ENCODE peak calls at places on chromosomes 7 and 10, in five cellular contexts. C is H1, T is A549, I is K562, M is HepG2. Y is an unnamed sample.

GRCh38 chr10:109737626-109738025 is 185.7 kb downstream of the XPNPEP1 start:
- DNase-seq in C (no peak), T (no peak), I (no peak), M (no peak), Y (no peak)

GRCh38 chr10:13633689-13634088 is 46.9 kb downstream of the PRPF18 start:
- DNase-seq in C (no peak), T (no peak), I (no peak), M (no peak), Y (peak; percentile 69)

GRCh38 chr7:81500631-81501030 is 269.2 kb downstream of the HGF start:
- DNase-seq in C (no peak), T (no peak), I (no peak), M (no peak), Y (no peak)

GRCh38 chr10:116798859-116799258 is 50.4 kb upstream of the ENO4 start:
- DNase-seq in C (no peak), T (no peak), I (no peak), M (no peak), Y (no peak)

GRCh38 chr10:124802313-124802675 is 675 bp downstream of the ABRAXAS2 start:
- DNase-seq in C (no peak), T (no peak), I (peak; percentile 8), M (no peak), Y (no peak)

GRCh38 chr10:43215758-43216455 is 51.0 kb downstream of the RASGEF1A start:
- DNase-seq in C (no peak), T (no peak), I (no peak), M (no peak), Y (no peak)

GRCh38 chr7:93707249-93707648 is 132.7 kb upstream of the CALCR start:
- DNase-seq in C (no peak), T (no peak), I (no peak), M (no peak), Y (no peak)

GRCh38 chr10:101566333-101567164 is 21.5 kb downstream of the POLL start:
- DNase-seq in C (no peak), T (no peak), I (peak; percentile 61), M (no peak), Y (peak; percentile 20)

GRCh38 chr10:91420868-91421267 is 10.7 kb downstream of the HECTD2 start:
- DNase-seq in C (no peak), T (no peak), I (no peak), M (no peak), Y (peak; percentile 62)

GRCh38 chr10:113644185-113645120 is 19.4 kb downstream of the NRAP start:
- DNase-seq in C (no peak), T (no peak), I (no peak), M (peak; percentile 15), Y (peak; percentile 77)

GRCh38 chr7:132817844-132818427 is 241.7 kb upstream of the PLXNA4 start:
- DNase-seq in C (no peak), T (no peak), I (no peak), M (no peak), Y (peak; percentile 47)

GRCh38 chr7:137934176-137934826 is 67.6 kb downstream of the CREB3L2 start:
- DNase-seq in C (no peak), T (no peak), I (peak; percentile 42), M (no peak), Y (no peak)

GRCh38 chr10:120328647-120329046 is 128.4 kb upstream of the PLPP4 start:
- DNase-seq in C (no peak), T (no peak), I (no peak), M (no peak), Y (no peak)

GRCh38 chr10:110296966-110297365 is 7.8 kb downstream of the SMNDC1 start:
- DNase-seq in C (no peak), T (no peak), I (no peak), M (no peak), Y (no peak)

GRCh38 chr10:67837519-67838314 is at the start of gene DNAJC12:
- DNase-seq in C (no peak), T (peak; percentile 56), I (peak; percentile 70), M (peak; percentile 74), Y (peak; percentile 82)

GRCh38 chr10:99276848-99277486 is 41.3 kb upstream of the HPSE2 start:
- DNase-seq in C (no peak), T (peak; percentile 13), I (peak; percentile 11), M (peak; percentile 17), Y (peak; percentile 2)

GRCh38 chr10:117946525-117947070 is 100.1 kb downstream of the RAB11FIP2 start:
- DNase-seq in C (no peak), T (no peak), I (no peak), M (no peak), Y (peak; percentile 29)

GRCh38 chr7:130160455-130160854 is 44.8 kb downstream of the TMEM209 start:
- DNase-seq in C (no peak), T (no peak), I (no peak), M (no peak), Y (no peak)

GRCh38 chr7:71239517-71239916 is 107.6 kb downstream of the GALNT17 start:
- DNase-seq in C (no peak), T (no peak), I (no peak), M (no peak), Y (no peak)

GRCh38 chr7:71235263-71235662 is 103.3 kb downstream of the GALNT17 start:
- DNase-seq in C (no peak), T (no peak), I (no peak), M (no peak), Y (no peak)

GRCh38 chr7:71238541-71238940 is 106.6 kb downstream of the GALNT17 start:
- DNase-seq in C (no peak), T (no peak), I (no peak), M (no peak), Y (no peak)

GRCh38 chr7:71237945-71238344 is 106.0 kb downstream of the GALNT17 start:
- DNase-seq in C (no peak), T (no peak), I (no peak), M (no peak), Y (no peak)

DNA sequence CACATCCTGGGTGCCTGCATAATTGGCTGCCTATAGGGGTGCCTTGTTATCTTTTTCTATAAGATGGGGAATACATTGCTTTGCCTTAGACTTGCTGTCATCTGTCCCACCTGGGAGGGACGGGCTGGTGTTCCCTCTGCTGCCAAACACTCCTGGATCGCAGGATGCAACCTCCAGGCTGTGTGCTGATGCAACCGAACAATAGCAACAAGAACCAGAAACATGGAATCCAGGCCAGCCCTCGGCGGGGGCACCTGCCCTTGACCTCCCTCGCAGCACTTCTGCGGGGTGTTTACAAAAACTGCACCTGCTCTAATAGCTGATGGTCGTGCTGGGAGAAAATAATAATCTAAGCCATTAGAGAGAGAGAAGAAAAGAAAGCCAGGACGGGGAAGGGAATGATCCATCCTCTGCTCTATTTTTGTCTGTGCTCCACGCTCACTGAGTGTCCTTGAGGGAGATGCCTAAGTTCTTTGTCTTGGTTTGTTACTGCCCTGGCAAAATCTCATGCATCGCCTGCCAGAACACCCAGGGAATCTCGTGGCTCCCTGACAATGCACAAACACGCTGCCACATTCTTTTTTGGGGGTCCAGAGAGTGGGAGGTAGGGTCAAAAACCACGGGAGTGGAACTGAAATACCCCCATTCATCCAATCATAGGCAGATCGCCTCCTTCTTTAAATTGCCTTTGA is 104.7 kb downstream of the GALNT17 start:
- DNase-seq in C (no peak), T (no peak), I (no peak), M (no peak), Y (no peak)
- TF ChIP-seq MAFK in C (no peak), T (no peak), I (no peak), M (no peak), Y (no peak)

DNA sequence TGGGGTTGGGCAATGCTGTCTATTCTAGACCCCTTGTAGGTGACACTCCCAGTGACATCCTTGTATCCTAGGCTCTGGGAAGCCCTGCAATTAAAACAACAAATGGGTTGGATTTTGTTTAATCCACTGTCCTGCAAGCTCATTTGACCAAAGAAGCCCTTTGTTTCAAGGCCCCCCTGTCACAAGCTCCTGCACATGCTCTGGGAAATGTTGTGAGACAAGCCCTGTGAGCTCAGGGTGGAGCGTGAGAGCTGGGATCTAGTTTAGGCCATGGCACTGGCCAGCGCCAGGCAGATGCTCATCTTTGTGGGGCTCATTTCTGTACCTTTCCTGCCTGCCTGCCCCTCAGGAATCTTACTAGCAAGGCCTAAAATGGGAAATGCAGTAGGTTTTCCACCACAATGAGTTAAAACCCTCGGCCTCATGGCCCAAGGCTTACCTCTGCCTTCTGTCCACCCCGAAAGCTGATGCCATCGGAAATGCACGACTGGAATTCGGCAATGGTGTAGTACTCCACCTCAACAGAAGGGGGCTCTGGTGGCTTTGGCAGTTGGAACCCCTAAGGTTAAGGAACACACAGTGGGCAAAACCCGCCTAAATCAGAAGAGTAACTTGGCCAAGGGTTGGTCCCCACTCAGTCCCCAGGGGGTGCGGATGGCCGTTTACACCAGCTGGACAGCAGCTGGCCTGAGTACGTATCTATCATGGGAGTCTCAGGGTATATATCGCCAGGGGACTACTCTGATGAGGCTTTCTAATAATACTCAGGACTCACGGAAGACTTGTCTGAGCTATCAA is 112.1 kb downstream of the NEURL1 start:
- DNase-seq in C (peak; percentile 31), T (peak; percentile 74), I (peak; percentile 65), M (peak; percentile 33), Y (peak; percentile 43)
- TF ChIP-seq MAFK in C (no peak), T (no peak), I (no peak), M (no peak), Y (no peak)

DNA sequence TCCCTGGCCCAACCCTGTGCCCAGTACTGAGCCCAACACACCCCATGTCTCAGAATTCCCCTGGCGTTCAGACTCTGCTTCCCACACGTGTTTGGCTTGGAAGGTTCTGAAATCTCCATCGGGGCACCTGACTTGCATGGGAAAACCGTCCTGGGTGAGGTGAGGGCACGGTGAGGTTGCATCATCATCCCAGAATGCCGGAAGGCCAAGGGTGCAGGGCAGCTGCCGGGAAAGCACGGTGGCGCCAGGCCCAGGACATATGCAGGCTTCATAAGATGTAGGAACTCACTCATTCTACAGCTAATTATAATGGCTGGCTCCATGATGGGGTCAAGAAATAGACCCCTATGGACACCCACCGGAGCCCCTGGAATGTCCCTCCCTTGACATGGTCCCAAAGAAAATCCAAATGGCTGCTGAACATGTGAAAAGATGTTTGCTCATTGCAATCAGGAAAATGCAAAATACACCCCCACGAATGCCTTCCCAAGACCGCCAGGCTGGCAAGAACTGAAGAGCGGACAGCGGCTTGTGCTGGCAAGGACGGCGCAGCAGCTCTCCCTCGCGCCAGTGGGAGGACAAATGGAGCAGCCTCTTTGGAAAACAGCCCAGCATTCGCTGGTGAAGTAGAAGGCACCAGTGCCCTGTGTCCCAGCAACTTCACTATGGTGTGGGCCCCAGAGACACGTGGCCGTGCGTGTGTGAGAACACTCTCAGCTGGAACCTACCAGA is 2.3 kb downstream of the KNDC1 start:
- DNase-seq in C (no peak), T (no peak), I (no peak), M (peak; percentile 25), Y (no peak)
- TF ChIP-seq MAFK in C (no peak), T (no peak), I (no peak), M (no peak), Y (no peak)

GRCh38 chr7:135382162-135382561 is 127.7 kb downstream of the CNOT4 start:
- DNase-seq in C (no peak), T (no peak), I (no peak), M (no peak), Y (no peak)

GRCh38 chr7:135383525-135383924 is 126.4 kb downstream of the CNOT4 start:
- DNase-seq in C (no peak), T (no peak), I (no peak), M (no peak), Y (no peak)

GRCh38 chr7:135386776-135387175 is 123.1 kb downstream of the CNOT4 start:
- DNase-seq in C (no peak), T (no peak), I (no peak), M (no peak), Y (no peak)

GRCh38 chr7:135386181-135386580 is 123.7 kb downstream of the CNOT4 start:
- DNase-seq in C (no peak), T (no peak), I (no peak), M (no peak), Y (peak; percentile 17)

DNA sequence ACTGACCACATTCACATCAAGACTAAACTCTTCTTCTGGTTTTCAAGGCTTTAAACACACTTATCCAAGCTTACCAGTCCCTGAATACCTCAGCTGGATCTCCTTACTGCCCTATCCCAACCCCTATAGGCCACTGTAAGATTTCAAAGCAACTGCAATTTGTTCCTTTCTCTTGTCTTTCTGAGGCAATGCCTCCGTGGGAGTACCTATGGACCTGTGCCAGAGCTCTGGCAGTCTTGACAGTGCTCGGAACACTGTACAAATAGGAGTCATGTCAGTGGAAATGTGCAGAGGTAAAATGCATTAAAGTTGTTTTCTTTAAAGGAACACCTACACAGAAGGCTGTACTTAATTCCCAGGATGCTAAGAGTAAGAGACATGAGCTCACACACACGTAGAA is 124.7 kb downstream of the CNOT4 start:
- DNase-seq in C (no peak), T (no peak), I (peak; percentile 47), M (no peak), Y (peak; percentile 44)
- TF ChIP-seq MAFK in C (no peak), T (no peak), I (no peak), M (no peak), Y (no peak)

Y was measured in IMR-90.